ENCODE peak calls at places on chromosomes 1 and 21, in six cellular contexts. N is HAP-1, Y is adipocyte, M is transverse colon, I is psoas muscle, U is body of pancreas. O is an unnamed sample.
A peak's percentile ranks its signal among the peaks of the same experiment; 100 is the strongest.

GRCh38 chr1:79859212-79859948 is 852.9 kb upstream of the ADGRL4 start:
- DNase-seq in Y (peak; percentile 83), N (no peak), I (no peak), U (no peak), M (peak; percentile 9), O (no peak)

GRCh38 chr1:84995484-84996334 is 1.2 kb downstream of the MCOLN2 start:
- DNase-seq in Y (no peak), I (no peak), M (no peak), U (no peak), N (no peak), O (no peak)

GRCh38 chr1:159171688-159172501 is 480 bp downstream of the CADM3 start:
- DNase-seq in U (no peak), N (no peak), Y (no peak), M (no peak), I (peak; percentile 14), O (no peak)

GRCh38 chr1:43653339-43653738 is 3.4 kb downstream of the KDM4A start:
- DNase-seq in N (peak; percentile 41), Y (peak; percentile 58), I (no peak), M (no peak), U (no peak), O (no peak)

GRCh38 chr1:45583264-45583665 is 576 bp upstream of the NASP start:
- DNase-seq in Y (peak; percentile 99), U (peak; percentile 96), I (peak; percentile 94), M (peak; percentile 96), N (peak; percentile 97), O (peak; percentile 88)

GRCh38 chr1:5831600-5832335 is 160.5 kb downstream of the NPHP4 start:
- DNase-seq in I (no peak), Y (no peak), U (peak; percentile 77), N (no peak), M (no peak), O (no peak)

GRCh38 chr1:95742591-95743089 is 508.6 kb downstream of the RWDD3 start:
- DNase-seq in N (peak; percentile 74), M (no peak), I (no peak), U (no peak), Y (peak; percentile 47), O (no peak)

GRCh38 chr1:2412773-2413494 is 570 bp upstream of the PEX10 start:
- DNase-seq in N (peak; percentile 50), U (peak; percentile 46), M (peak; percentile 26), Y (peak; percentile 6), I (peak; percentile 39), O (no peak)

GRCh38 chr1:78843111-78843908 is 163.2 kb downstream of the ADGRL4 start:
- DNase-seq in M (no peak), Y (peak; percentile 47), I (no peak), N (no peak), U (no peak), O (no peak)

GRCh38 chr1:208228550-208228949 is 15.6 kb downstream of the PLXNA2 start:
- DNase-seq in U (no peak), N (no peak), M (no peak), Y (no peak), I (no peak), O (no peak)

GRCh38 chr1:60984066-60984799 is 98.1 kb upstream of the NFIA start:
- DNase-seq in I (peak; percentile 42), N (no peak), M (no peak), Y (no peak), U (no peak), O (no peak)

GRCh38 chr1:43582162-43582566 is 51.5 kb downstream of the PTPRF start:
- DNase-seq in U (no peak), N (peak; percentile 27), Y (peak; percentile 75), M (peak; percentile 71), I (peak; percentile 41), O (no peak)

GRCh38 chr1:243493156-243494129 is 237.6 kb downstream of the SDCCAG8 start:
- DNase-seq in M (no peak), Y (no peak), U (no peak), I (no peak), N (no peak), O (no peak)

GRCh38 chr1:117009132-117009531 is 7.6 kb downstream of the CD101 start:
- DNase-seq in M (no peak), Y (no peak), U (no peak), N (no peak), I (no peak), O (no peak)

GRCh38 chr1:48043524-48043923 is 46.3 kb upstream of the TRABD2B start:
- DNase-seq in U (no peak), I (no peak), Y (no peak), M (no peak), N (no peak), O (no peak)

GRCh38 chr1:53385276-53385932 is 57.5 kb upstream of the LRP8 start:
- DNase-seq in N (no peak), Y (no peak), I (no peak), M (no peak), U (no peak), O (no peak)

GRCh38 chr1:164765557-164765956 is 206.6 kb downstream of the PBX1 start:
- DNase-seq in N (no peak), U (no peak), M (no peak), I (no peak), Y (peak; percentile 82), O (no peak)

GRCh38 chr1:101235696-101236545 is 898 bp upstream of the S1PR1 start:
- DNase-seq in M (no peak), U (peak; percentile 20), I (peak; percentile 22), N (peak; percentile 64), Y (peak; percentile 63), O (peak; percentile 56)

GRCh38 chr21:28402616-28402989 is 590.1 kb downstream of the LTN1 start:
- DNase-seq in U (no peak), N (no peak), M (no peak), Y (no peak), I (no peak), O (no peak)
- H3K4me3 ChIP-seq in U (no peak overlapping the region), N (no peak overlapping the region), M (no peak overlapping the region), Y (no peak overlapping the region), I (no peak overlapping the region), O (no peak overlapping the region)

DNA sequence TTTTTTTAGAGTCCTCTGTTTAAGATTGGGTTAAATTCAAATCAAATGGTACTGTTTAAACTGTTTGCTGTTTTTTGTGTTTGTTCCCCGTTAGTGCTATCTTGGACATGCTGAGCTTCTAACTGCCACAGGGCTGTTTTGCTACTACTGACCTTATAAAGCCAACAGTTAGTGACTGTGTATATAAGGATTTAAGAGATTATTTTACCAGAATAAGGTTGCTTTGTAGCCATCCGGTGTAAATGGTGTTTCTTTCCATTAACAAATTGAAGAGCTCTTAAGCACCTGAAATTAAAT is 37.0 kb downstream of the ZNF281 start:
- DNase-seq in N (no peak), I (no peak), M (no peak), U (no peak), Y (no peak), O (no peak)
- H3K4me1 ChIP-seq in N (peaks cover 30% of the 10 kb centered on the region), I (no peaks in the 10 kb centered on the region), M (no peaks in the 10 kb centered on the region), U (peaks cover 28% of the 10 kb centered on the region), Y (peaks cover 50% of the 10 kb centered on the region), O (no peaks in the 10 kb centered on the region)

GRCh38 chr1:119918301-119918700 is 22.0 kb upstream of the ADAM30 start:
- DNase-seq in N (no peak), U (no peak), I (no peak), Y (no peak), M (no peak), O (no peak)

GRCh38 chr1:119917304-119918055 is 21.2 kb upstream of the ADAM30 start:
- DNase-seq in I (no peak), N (no peak), M (no peak), U (no peak), Y (no peak), O (no peak)

GRCh38 chr1:119914071-119914470 is 17.8 kb upstream of the ADAM30 start:
- DNase-seq in Y (peak; percentile 4), I (no peak), U (no peak), N (no peak), M (no peak), O (no peak)

GRCh38 chr1:119912963-119913362 is 16.6 kb upstream of the ADAM30 start:
- DNase-seq in N (no peak), Y (no peak), U (no peak), M (no peak), I (no peak), O (no peak)

DNA sequence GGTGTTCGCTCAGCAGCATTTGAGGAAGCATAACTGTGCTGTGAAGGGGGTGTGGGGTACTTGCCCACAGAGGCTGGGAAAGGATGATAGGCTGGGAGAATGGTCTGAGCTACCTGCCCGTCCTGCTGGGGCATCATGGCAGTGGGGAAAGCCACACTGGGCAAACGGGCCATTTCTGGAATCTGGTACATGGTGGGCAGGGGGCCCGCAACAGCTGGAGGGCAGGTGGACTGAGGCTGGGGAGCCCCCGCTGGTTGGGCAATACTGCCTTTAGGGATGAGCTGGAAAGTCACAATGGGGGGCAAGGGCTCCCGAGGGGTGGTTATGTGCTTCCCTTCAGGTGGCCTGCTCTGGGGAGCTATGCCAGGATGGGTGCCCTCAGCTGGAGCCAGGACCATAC is 19.2 kb upstream of the ADAM30 start:
- DNase-seq in I (no peak), Y (no peak), N (no peak), M (no peak), U (no peak), O (no peak)
- H3K36me3 ChIP-seq in I (peaks cover 6% of the 10 kb centered on the region), Y (peaks cover 85% of the 10 kb centered on the region), N (peaks cover 57% of the 10 kb centered on the region), M (no peaks in the 10 kb centered on the region), U (peaks cover 14% of the 10 kb centered on the region), O (peaks cover 63% of the 10 kb centered on the region)

GRCh38 chr21:34878501-34878900 is 170.6 kb downstream of the RUNX1 start:
- DNase-seq in I (no peak), N (no peak), U (no peak), Y (no peak), M (peak; percentile 35), O (no peak)
- H3K4me3 ChIP-seq in I (no peak overlapping the region), N (no peak overlapping the region), U (no peak overlapping the region), Y (peak overlapping the region; percentile 97), M (no peak overlapping the region), O (no peak overlapping the region)

GRCh38 chr1:25550683-25551310 is 7.4 kb downstream of the LDLRAP1 start:
- DNase-seq in M (no peak), Y (no peak), N (no peak), U (no peak), I (no peak), O (no peak)

GRCh38 chr1:25548601-25549000 is 5.2 kb downstream of the LDLRAP1 start:
- DNase-seq in N (no peak), M (no peak), Y (no peak), U (no peak), I (no peak), O (no peak)

GRCh38 chr1:25553749-25554425 is 10.5 kb downstream of the LDLRAP1 start:
- DNase-seq in Y (no peak), M (no peak), I (no peak), N (no peak), U (no peak), O (no peak)

GRCh38 chr1:25549273-25550154 is 6.1 kb downstream of the LDLRAP1 start:
- DNase-seq in M (peak; percentile 92), Y (no peak), N (no peak), I (no peak), U (peak; percentile 37), O (peak; percentile 62)

GRCh38 chr1:25550155-25550506 is 6.7 kb downstream of the LDLRAP1 start:
- DNase-seq in M (no peak), N (no peak), I (no peak), Y (no peak), U (no peak), O (no peak)
- H3K4me1 ChIP-seq in M (peaks cover 38% of the 10 kb centered on the region), N (no peaks in the 10 kb centered on the region), I (peaks cover 76% of the 10 kb centered on the region), Y (peaks cover 22% of the 10 kb centered on the region), U (peaks cover 69% of the 10 kb centered on the region), O (peaks cover 91% of the 10 kb centered on the region)